ENCODE peak calls at places on chromosomes 13 and 19, in four cellular contexts. T is astrocyte of the cerebellum, K is GM12878, S is progenitor cell of endocrine pancreas. A is an unnamed sample.

GRCh38 chr19:17303940-17304267 is 679 bp upstream of the ABHD8 start:
- DNase-seq in T (no peak), K (no peak), S (no peak), A (no peak)

GRCh38 chr19:11142528-11143171 is 12.9 kb downstream of the SPC24 start:
- DNase-seq in T (peak), K (no peak), S (no peak), A (peak)

GRCh38 chr19:6464070-6464873 is at the start of gene CRB3:
- DNase-seq in T (no peak), K (no peak), S (peak), A (no peak)

GRCh38 chr13:110894086-110894485 is 20.8 kb downstream of the ANKRD10 start:
- DNase-seq in T (no peak), K (no peak), S (no peak), A (no peak)

GRCh38 chr13:47289578-47289977 is 392.7 kb upstream of the HTR2A start:
- DNase-seq in T (no peak), K (no peak), S (peak), A (no peak)

GRCh38 chr13:34700155-34700554 is 241.9 kb upstream of the NBEA start:
- DNase-seq in T (no peak), K (no peak), S (no peak), A (no peak)

GRCh38 chr13:109879338-109879737 is 93.0 kb upstream of the IRS2 start:
- DNase-seq in T (no peak), K (no peak), S (no peak), A (no peak)

GRCh38 chr13:112977525-112977924 is 8.5 kb downstream of the MCF2L start:
- DNase-seq in T (no peak), K (no peak), S (no peak), A (no peak)

GRCh38 chr19:28618504-28618903 is 594.4 kb downstream of the UQCRFS1 start:
- DNase-seq in T (no peak), K (no peak), S (no peak), A (no peak)

GRCh38 chr13:20474515-20474914 is 51.1 kb downstream of the CRYL1 start:
- DNase-seq in T (no peak), K (no peak), S (no peak), A (no peak)

GRCh38 chr19:3509566-3509989 is 3.5 kb downstream of the FZR1 start:
- DNase-seq in T (no peak), K (no peak), S (no peak), A (no peak)

GRCh38 chr13:51148952-51149573 is 38.0 kb upstream of the C13orf42 start:
- DNase-seq in T (peak), K (no peak), S (no peak), A (peak)

GRCh38 chr13:54373211-54373610 is 1344.6 kb downstream of the OLFM4 start:
- DNase-seq in T (no peak), K (no peak), S (no peak), A (no peak)

GRCh38 chr13:38803566-38803965 is 116.7 kb downstream of the FREM2 start:
- DNase-seq in T (no peak), K (no peak), S (no peak), A (no peak)

GRCh38 chr19:20162821-20163220 is 4.2 kb upstream of the ZNF486 start:
- DNase-seq in T (no peak), K (no peak), S (no peak), A (no peak)

GRCh38 chr19:8663920-8664670 is 33.7 kb downstream of the NFILZ start:
- DNase-seq in T (no peak), K (no peak), S (no peak), A (no peak)

GRCh38 chr13:94140027-94140426 is 339.5 kb downstream of the DCT start:
- DNase-seq in T (no peak), K (no peak), S (no peak), A (no peak)

GRCh38 chr13:36536546-36536945 is 104.3 kb downstream of the CCNA1 start:
- DNase-seq in T (peak), K (no peak), S (no peak), A (no peak)

DNA sequence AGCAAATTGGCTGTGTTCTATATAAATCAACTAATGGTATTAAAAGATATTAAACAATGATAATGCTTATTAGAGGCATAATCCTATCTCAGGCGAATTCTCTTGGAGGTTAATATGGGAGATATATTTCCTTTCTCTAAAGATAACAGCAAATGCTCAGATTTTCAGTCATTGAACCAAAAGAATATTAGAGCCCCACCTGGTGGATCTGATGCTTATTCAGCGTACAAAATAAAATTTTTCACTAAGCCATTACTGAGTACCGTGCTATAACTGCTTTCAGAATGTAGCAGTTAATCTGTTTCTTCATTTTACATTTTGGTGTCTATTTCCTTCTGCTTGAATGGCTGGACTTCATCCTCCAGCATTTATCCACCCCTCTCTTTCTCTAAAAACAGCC is 143.3 kb upstream of the IPO5 start:
- DNase-seq in T (no peak), K (no peak), S (no peak), A (no peak)
- TF ChIP-seq CTCF in T (peak), K (no peak), S (peak), A (peak)

DNA sequence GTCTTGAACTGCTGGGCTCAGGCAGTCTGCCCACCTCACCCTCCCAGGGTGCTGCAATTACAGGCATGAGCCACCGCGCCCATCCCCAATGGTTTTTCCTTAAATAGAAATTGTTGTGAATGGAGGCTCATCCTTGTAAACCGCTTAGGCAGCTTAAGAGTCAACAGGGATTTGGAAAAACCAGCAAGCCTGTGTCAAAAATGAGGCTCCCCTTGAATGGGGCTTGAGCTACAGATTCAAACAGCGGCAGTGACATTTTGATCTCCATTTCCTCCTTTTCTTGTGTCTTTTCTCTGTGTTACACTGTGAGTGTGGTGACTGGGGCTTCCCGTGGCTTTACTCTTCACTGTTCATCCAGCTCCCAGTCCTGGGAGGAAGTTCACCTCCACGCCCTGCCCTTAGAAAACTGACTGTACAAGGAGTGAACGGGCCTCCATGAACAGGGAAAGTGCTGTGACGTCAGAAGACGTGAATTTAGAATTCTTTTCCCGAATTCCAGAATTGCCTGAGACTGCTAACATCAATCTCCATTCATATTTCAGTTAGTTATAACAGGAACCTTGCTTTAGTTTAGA is 15.3 kb upstream of the RAB8A start:
- DNase-seq in T (no peak), K (no peak), S (no peak), A (no peak)
- TF ChIP-seq CTCF in T (no peak), K (no peak), S (no peak), A (no peak)

GRCh38 chr13:97781891-97782305 is 171.6 kb upstream of the IPO5 start:
- DNase-seq in T (no peak), K (no peak), S (no peak), A (no peak)
- TF ChIP-seq CTCF in T (no peak), K (no peak), S (no peak), A (no peak)

GRCh38 chr19:16088351-16088984 is 12.2 kb downstream of the TPM4 start:
- DNase-seq in T (no peak), K (no peak), S (no peak), A (no peak)
- TF ChIP-seq CTCF in T (peak), K (no peak), S (peak), A (peak)

GRCh38 chr19:1278713-1279112 is 3.4 kb downstream of the FAM174C start:
- DNase-seq in T (no peak), K (no peak), S (no peak), A (no peak)

GRCh38 chr19:1279261-1279660 is 3.9 kb downstream of the FAM174C start:
- DNase-seq in T (no peak), K (no peak), S (no peak), A (no peak)

GRCh38 chr19:1276620-1277007 is 1.3 kb downstream of the FAM174C start:
- DNase-seq in T (no peak), K (no peak), S (no peak), A (no peak)

GRCh38 chr19:1277061-1277460 is 1.7 kb downstream of the FAM174C start:
- DNase-seq in T (no peak), K (no peak), S (no peak), A (no peak)

GRCh38 chr19:1278074-1278473 is 2.7 kb downstream of the FAM174C start:
- DNase-seq in T (no peak), K (no peak), S (no peak), A (no peak)
- TF ChIP-seq CTCF in T (no peak), K (no peak), S (no peak), A (no peak)

DNA sequence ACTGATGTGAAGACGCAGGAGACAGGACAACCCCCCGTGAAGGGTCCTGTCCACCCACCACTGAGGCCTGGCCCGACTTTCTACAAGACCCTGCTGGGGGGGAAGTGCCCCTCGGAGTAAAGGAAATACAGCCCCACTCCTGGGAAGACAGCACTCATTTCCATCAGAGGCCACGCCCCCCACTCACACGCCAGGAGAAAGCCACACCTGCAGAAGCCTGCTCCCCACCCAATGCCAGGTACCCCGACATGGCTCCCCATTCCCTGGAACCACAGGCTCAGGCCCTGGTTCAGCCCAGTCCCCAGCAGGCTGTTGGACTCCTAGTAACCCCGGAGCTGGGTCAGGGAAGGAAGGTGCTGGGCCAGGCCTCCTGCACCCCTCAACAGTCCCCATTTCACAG is 10.9 kb upstream of the ATP8B3 start:
- DNase-seq in T (no peak), K (no peak), S (no peak), A (no peak)
- TF ChIP-seq CTCF in T (no peak), K (no peak), S (no peak), A (no peak)

GRCh38 chr13:73334459-73334858 is 275.7 kb downstream of the KLF5 start:
- DNase-seq in T (no peak), K (no peak), S (no peak), A (no peak)

GRCh38 chr13:73336789-73337188 is 278.0 kb downstream of the KLF5 start:
- DNase-seq in T (no peak), K (no peak), S (no peak), A (no peak)

GRCh38 chr13:73335226-73335625 is 276.4 kb downstream of the KLF5 start:
- DNase-seq in T (no peak), K (peak), S (no peak), A (no peak)

GRCh38 chr13:73337511-73337910 is 278.7 kb downstream of the KLF5 start:
- DNase-seq in T (no peak), K (no peak), S (no peak), A (no peak)

GRCh38 chr13:73335938-73336337 is 277.1 kb downstream of the KLF5 start:
- DNase-seq in T (no peak), K (no peak), S (no peak), A (no peak)
- TF ChIP-seq CTCF in T (no peak), K (no peak), S (no peak), A (no peak)

GRCh38 chr13:41060723-41061074 is 610 bp upstream of the WBP4 start:
- DNase-seq in T (peak), K (peak), S (peak), A (peak)

GRCh38 chr13:41061075-41061913 is at the start of gene WBP4:
- DNase-seq in T (peak), K (peak), S (peak), A (peak)

GRCh38 chr13:41058229-41059070 is 2.9 kb upstream of the WBP4 start:
- DNase-seq in T (peak), K (no peak), S (no peak), A (no peak)

GRCh38 chr13:41059466-41059865 is 1.8 kb upstream of the WBP4 start:
- DNase-seq in T (no peak), K (no peak), S (no peak), A (no peak)

DNA sequence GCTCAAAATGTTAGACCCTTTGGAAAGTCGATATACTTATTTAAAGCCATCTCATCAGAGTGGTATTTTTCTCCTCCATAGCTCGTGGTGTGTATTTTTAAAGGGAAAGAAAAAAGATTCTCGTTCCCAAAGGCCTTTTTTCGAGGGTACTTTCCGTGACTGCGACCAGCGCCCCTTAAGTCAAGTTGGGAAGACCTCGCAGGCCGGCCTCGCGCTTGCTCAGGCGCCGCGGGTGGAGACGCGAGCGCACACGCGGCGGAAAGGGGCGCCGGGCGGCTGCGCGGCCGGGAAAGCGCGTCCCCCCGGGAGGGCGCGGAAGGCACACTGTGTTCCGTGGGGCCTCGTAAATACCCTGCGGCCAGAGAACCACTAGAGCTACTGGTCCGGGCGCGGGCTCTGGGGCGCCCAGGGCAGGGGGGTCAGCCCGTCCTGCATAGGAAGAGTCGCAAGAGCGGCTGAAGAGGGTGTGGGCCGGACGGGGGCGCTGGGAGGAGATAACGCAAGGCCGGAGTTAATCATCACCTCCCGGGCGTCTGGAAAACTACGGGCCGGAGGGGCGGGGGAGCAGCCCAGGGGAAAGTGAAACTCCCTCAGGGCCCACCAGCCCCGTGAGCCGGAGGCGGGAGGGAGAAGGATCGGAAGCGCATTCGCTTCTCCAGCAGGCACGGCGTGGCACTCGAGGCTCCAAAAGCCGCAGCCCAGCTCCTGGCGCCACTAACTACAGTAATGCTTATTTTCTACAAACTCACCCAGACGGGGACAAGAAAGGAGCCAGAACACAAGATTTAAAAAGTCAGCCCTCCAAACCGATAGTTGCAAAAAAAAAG is 1.2 kb upstream of the WBP4 start:
- DNase-seq in T (peak), K (peak), S (peak), A (peak)
- TF ChIP-seq CTCF in T (peak), K (peak), S (peak), A (peak)

DNA sequence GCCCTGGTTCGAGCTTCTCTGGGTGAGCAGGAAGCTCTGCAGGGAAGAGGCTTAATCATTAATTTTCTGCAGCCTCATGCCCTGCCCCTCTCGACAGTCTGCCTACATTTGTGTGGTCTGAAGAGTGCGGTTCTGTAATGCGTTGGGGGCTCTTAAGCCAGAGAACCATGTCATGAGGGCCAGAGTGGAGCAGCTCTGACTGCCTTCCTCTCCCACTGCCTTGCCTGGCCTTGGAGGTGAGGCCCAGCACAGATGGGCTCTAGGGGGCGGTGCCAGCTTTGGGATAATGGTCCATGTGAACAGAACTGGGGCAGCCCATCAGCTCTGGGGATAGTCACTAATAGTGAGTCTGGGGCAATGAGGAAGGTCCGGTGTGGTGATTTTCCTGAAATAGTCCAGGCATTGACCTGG is 5.7 kb downstream of the FGF9 start:
- DNase-seq in T (no peak), K (no peak), S (no peak), A (no peak)
- TF ChIP-seq CTCF in T (no peak), K (peak), S (peak), A (no peak)